ENCODE peak calls at places on chromosomes 11 and 22, in nine cellular contexts. T, L, V, N, U, O, F, R and E are unnamed samples.

GRCh38 chr11:40288212-40288803 is 1171.1 kb downstream of the LRRC4C start:
- DNase-seq in L (no peak), U (no peak), R (no peak), N (no peak), F (no peak), O (no peak), T (no peak), V (no peak), E (no peak)

GRCh38 chr11:70610561-70610960 is 212.2 kb downstream of the CTTN start:
- DNase-seq in N (no peak), U (no peak), R (no peak), T (no peak), O (peak), V (no peak), F (no peak), L (no peak), E (no peak)

GRCh38 chr11:20238712-20239111 is 78.4 kb upstream of the DBX1 start:
- DNase-seq in L (no peak), O (no peak), N (no peak), U (no peak), V (no peak), T (no peak), F (no peak), R (no peak), E (no peak)

GRCh38 chr22:49138250-49138790 is 689.4 kb downstream of the BRD1 start:
- DNase-seq in V (no peak), O (no peak), U (no peak), N (no peak), R (no peak), L (no peak), T (no peak), F (no peak), E (no peak)

GRCh38 chr11:8631395-8632110 is 37.5 kb upstream of the STK33 start:
- DNase-seq in O (no peak), N (no peak), F (no peak), R (no peak), T (no peak), U (no peak), V (no peak), L (no peak), E (no peak)

GRCh38 chr11:11620251-11620965 is 1.4 kb downstream of the GALNT18 start:
- DNase-seq in U (no peak), L (no peak), N (peak), T (peak), R (peak), O (no peak), F (peak), V (no peak), E (peak)

GRCh38 chr11:33942954-33943353 is 51.1 kb upstream of the LMO2 start:
- DNase-seq in N (no peak), O (no peak), L (no peak), U (no peak), F (no peak), T (no peak), V (no peak), R (no peak), E (no peak)

GRCh38 chr11:107014871-107015270 is 3.4 kb downstream of the GUCY1A2 start:
- DNase-seq in O (no peak), T (no peak), F (no peak), R (no peak), U (no peak), V (no peak), N (no peak), L (no peak), E (no peak)

GRCh38 chr11:78961938-78962701 is 387.5 kb upstream of the NARS2 start:
- DNase-seq in V (no peak), T (peak), N (peak), O (no peak), F (no peak), U (no peak), L (no peak), R (peak), E (peak)

GRCh38 chr11:79173615-79174014 is 267.2 kb downstream of the TENM4 start:
- DNase-seq in R (no peak), F (no peak), O (no peak), L (no peak), V (no peak), U (no peak), T (no peak), N (no peak), E (no peak)

GRCh38 chr11:57131080-57131790 is 50.5 kb upstream of the LRRC55 start:
- DNase-seq in O (no peak), R (peak), U (no peak), L (no peak), F (peak), V (no peak), T (no peak), N (peak), E (peak)

GRCh38 chr11:76759092-76759491 is 24.1 kb upstream of the TSKU start:
- DNase-seq in F (no peak), U (no peak), V (no peak), O (peak), N (peak), R (no peak), L (no peak), T (no peak), E (no peak)

GRCh38 chr22:44400763-44401060 is 88.0 kb upstream of the SHISAL1 start:
- DNase-seq in N (no peak), T (no peak), R (no peak), L (no peak), U (no peak), F (no peak), V (no peak), O (no peak), E (peak)

GRCh38 chr11:89327885-89328284 is 150.2 kb downstream of the TYR start:
- DNase-seq in T (no peak), U (no peak), N (peak), O (no peak), F (no peak), L (no peak), R (no peak), V (no peak), E (no peak)

GRCh38 chr22:43412808-43413785 is 1.3 kb downstream of the MPPED1 start:
- DNase-seq in V (no peak), R (no peak), L (no peak), N (peak), T (no peak), F (no peak), O (no peak), U (no peak), E (no peak)

GRCh38 chr22:38167988-38168407 is 13.6 kb downstream of the PLA2G6 start:
- DNase-seq in N (no peak), R (no peak), L (no peak), O (no peak), U (no peak), F (peak), T (no peak), V (no peak), E (no peak)

GRCh38 chr11:69492201-69492991 is 10.9 kb downstream of the LINC01488 start:
- DNase-seq in V (no peak), F (no peak), T (no peak), O (peak), U (no peak), N (no peak), L (no peak), R (no peak), E (no peak)

GRCh38 chr11:111886032-111886431 is 6.7 kb downstream of the CFAP68 start:
- DNase-seq in L (no peak), F (no peak), V (no peak), O (no peak), U (no peak), T (no peak), R (no peak), N (no peak), E (no peak)